ENCODE peak calls at places on chromosomes 16 and 17, in nine cellular contexts. V, Z, K, P, N, Q, E, F and W are unnamed samples.

GRCh38 chr16:79850348-79850747 is 249.8 kb upstream of the MAF start:
- DNase-seq in V (no peak), Z (no peak), K (no peak), P (peak), N (no peak), Q (peak), E (no peak), F (no peak), W (no peak)

GRCh38 chr17:35875439-35876139 is 4.6 kb downstream of the CCL5 start:
- DNase-seq in V (no peak), Z (no peak), K (no peak), P (no peak), N (no peak), Q (no peak), E (no peak), F (no peak), W (peak)

GRCh38 chr16:67441289-67441753 is 10.4 kb downstream of the HSD11B2 start:
- DNase-seq in V (no peak), Z (no peak), K (no peak), P (peak), N (peak), Q (no peak), E (peak), F (no peak), W (no peak)

GRCh38 chr17:69047368-69048263 is 13.1 kb downstream of the ABCA9 start:
- DNase-seq in V (peak), Z (peak), K (no peak), P (no peak), N (peak), Q (peak), E (peak), F (peak), W (peak)

GRCh38 chr16:52552643-52553042 is 5.7 kb upstream of the TOX3 start:
- DNase-seq in V (no peak), Z (no peak), K (no peak), P (no peak), N (no peak), Q (no peak), E (no peak), F (no peak), W (no peak)

GRCh38 chr16:54242199-54242598 is 44.4 kb downstream of the IRX3 start:
- DNase-seq in V (no peak), Z (no peak), K (no peak), P (peak), N (no peak), Q (no peak), E (no peak), F (no peak), W (no peak)

GRCh38 chr16:57361384-57361783 is 2.8 kb downstream of the CCL22 start:
- DNase-seq in V (no peak), Z (no peak), K (no peak), P (peak), N (no peak), Q (no peak), E (peak), F (no peak), W (no peak)

GRCh38 chr17:48488548-48489106 is 42.2 kb downstream of the HOXB1 start:
- DNase-seq in V (no peak), Z (no peak), K (no peak), P (no peak), N (no peak), Q (peak), E (no peak), F (no peak), W (no peak)

GRCh38 chr16:67013823-67014640 is 14.9 kb upstream of the CBFB start:
- DNase-seq in V (peak), Z (peak), K (peak), P (peak), N (peak), Q (peak), E (peak), F (peak), W (peak)

GRCh38 chr17:12958786-12959185 is 59.0 kb downstream of the ELAC2 start:
- DNase-seq in V (peak), Z (no peak), K (no peak), P (no peak), N (no peak), Q (no peak), E (no peak), F (no peak), W (no peak)

GRCh38 chr17:17698371-17698770 is 17.1 kb downstream of the RAI1 start:
- DNase-seq in V (no peak), Z (no peak), K (no peak), P (no peak), N (no peak), Q (no peak), E (no peak), F (no peak), W (no peak)

DNA sequence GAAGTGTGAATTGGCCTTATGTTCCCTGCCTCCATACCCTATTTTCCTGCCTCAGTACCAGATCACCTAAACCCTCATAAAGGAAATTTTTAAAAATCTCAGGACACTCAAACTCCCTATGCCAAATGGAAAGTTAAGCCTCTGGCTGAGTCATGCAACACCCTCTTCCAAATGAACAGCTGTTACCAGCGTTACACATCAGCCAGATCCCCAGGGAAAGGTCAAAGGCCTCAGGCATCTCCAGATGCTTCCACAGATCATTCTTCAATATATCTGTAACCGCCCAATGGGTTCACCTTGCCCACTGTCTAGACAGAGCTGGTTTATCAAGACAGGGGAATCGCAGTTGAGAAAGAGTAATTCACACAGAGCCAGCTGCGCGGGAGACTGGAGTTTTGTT is 29.0 kb upstream of the SHCBP1 start:
- DNase-seq in V (peak), Z (no peak), K (no peak), P (no peak), N (peak), Q (peak), E (no peak), F (no peak), W (no peak)
- H3K4me3 ChIP-seq in V (no peak), Z (no peak), K (no peak), P (no peak), N (peak), Q (peak), E (no peak), F (no peak), W (no peak)

DNA sequence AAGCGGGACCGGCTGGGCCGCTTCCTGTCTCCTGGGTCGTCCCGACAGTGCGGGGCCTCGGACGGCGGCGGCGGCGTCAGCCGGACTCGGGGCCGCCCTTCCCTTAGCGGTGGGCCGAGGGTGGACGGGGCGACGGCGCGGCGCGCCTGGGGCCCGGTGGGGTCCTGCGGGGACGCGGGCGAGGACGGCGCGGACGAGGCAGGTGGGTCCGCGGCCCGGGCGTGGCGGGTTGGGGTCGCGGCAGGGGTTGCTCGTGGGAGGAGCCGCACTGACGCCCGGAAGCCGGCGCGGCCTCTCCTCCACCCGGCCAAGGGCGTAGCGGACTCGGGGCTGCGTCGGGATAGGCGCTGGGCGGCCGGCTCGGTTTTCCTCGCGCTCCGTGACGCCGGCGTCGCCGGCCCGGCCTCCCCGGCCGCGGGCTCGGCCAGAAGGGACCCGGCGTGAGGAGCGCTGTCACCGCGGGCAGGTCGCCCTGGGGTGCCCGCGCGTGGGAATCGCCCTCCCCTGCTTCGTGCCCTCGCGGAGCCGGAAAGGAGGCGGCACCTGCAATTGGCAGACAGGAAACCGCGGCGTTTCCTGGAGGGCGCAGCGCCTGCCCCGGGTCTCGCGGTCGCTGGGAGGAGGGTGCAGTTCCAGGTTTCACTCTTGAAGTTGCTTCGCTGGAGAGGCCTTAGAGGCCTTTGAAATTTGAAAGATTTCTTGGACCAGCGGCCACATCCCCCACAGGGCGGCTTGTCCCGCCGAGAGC is 481 bp downstream of the ZNF276 start:
- DNase-seq in V (peak), Z (no peak), K (peak), P (peak), N (peak), Q (no peak), E (peak), F (no peak), W (peak)
- TF ChIP-seq POLR2A in V (no peak), Z (no peak), K (no peak), P (no peak), N (no peak), Q (no peak), E (no peak), F (peak), W (peak)

GRCh38 chr17:40511136-40511535 is 9.7 kb upstream of the TNS4 start:
- DNase-seq in V (no peak), Z (no peak), K (no peak), P (peak), N (no peak), Q (peak), E (no peak), F (no peak), W (no peak)
- H3K27ac ChIP-seq in V (no peak), Z (no peak), K (peak), P (peak), N (no peak), Q (no peak), E (no peak), F (no peak), W (no peak)

GRCh38 chr17:7703584-7704574 is 1.1 kb upstream of the EFNB3 start:
- DNase-seq in V (no peak), Z (no peak), K (peak), P (no peak), N (no peak), Q (no peak), E (peak), F (no peak), W (no peak)
- H3K4me3 ChIP-seq in V (no peak), Z (no peak), K (peak), P (no peak), N (peak), Q (no peak), E (no peak), F (no peak), W (no peak)

GRCh38 chr16:87956771-87957279 is 5.6 kb downstream of the BANP start:
- DNase-seq in V (peak), Z (no peak), K (peak), P (no peak), N (no peak), Q (no peak), E (no peak), F (no peak), W (no peak)

GRCh38 chr16:87954826-87955225 is 3.6 kb downstream of the BANP start:
- DNase-seq in V (no peak), Z (no peak), K (no peak), P (no peak), N (no peak), Q (no peak), E (peak), F (no peak), W (peak)

GRCh38 chr16:87957296-87958069 is 6.2 kb downstream of the BANP start:
- DNase-seq in V (no peak), Z (no peak), K (no peak), P (no peak), N (no peak), Q (no peak), E (no peak), F (no peak), W (no peak)

GRCh38 chr16:87955302-87956168 is 4.3 kb downstream of the BANP start:
- DNase-seq in V (peak), Z (no peak), K (no peak), P (no peak), N (no peak), Q (no peak), E (no peak), F (no peak), W (no peak)

DNA sequence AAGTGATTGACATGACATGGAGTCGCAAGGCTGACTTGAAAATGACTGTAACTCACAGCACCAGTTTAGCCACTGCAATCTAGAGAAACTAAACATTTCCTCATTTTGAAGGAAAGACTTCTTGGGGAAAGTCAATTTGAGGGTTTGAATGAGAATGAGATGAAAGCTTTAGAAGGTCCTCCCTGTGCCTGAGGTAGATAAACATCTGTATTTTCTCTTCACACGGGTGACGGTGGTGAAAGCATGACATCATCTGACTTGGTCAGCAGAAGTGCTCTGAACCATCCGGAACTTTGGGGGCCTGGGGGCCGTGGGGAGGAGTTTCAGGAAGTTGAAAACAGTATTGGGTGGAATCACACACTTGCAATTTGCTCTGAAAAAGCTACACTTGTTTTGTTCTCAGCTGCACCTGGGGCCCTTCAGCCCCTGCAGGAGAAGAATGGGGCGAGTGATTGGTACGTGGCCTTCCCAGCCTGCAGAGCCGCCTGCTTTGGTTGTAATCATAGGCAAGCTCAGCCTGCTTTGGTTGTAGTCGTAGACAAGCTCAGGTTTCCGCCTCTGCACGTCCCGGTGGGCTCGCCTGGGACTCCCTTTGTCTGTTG is 5.0 kb downstream of the BANP start:
- DNase-seq in V (peak), Z (no peak), K (no peak), P (no peak), N (peak), Q (no peak), E (no peak), F (no peak), W (no peak)
- TF ChIP-seq POLR2A in V (peak), Z (no peak), K (no peak), P (no peak), N (no peak), Q (no peak), E (no peak), F (peak), W (no peak)